ENCODE peak calls at places on chromosomes 11 and 22, in ten cellular contexts. B, V, H, Q, F, X, D, N, J and M are unnamed samples.

GRCh38 chr11:2449548-2450320 is 4.9 kb downstream of the KCNQ1 start:
- DNase-seq in Q (no peak), B (no peak), J (peak; percentile 12), N (no peak), H (no peak), V (no peak), F (no peak), D (no peak), X (no peak), M (no peak)

GRCh38 chr11:118572075-118572913 is at the start of gene ARCN1:
- DNase-seq in F (no peak), B (peak; percentile 40), H (peak; percentile 72), D (peak; percentile 64), Q (peak; percentile 41), X (peak; percentile 71), J (peak; percentile 91), N (peak; percentile 75), V (peak; percentile 76), M (peak; percentile 82)

GRCh38 chr11:61926235-61926634 is 8.9 kb upstream of the RAB3IL1 start:
- DNase-seq in V (no peak), J (no peak), H (no peak), D (no peak), Q (no peak), F (no peak), X (no peak), N (no peak), B (no peak), M (no peak)

GRCh38 chr22:42500164-42500835 is 19.3 kb downstream of the RRP7A start:
- DNase-seq in V (peak; percentile 86), J (peak; percentile 93), B (peak; percentile 76), F (no peak), X (no peak), Q (peak; percentile 52), D (peak; percentile 64), H (peak; percentile 45), N (peak; percentile 63), M (peak; percentile 92)

GRCh38 chr22:39894554-39895092 is 1.1 kb upstream of the ENTHD1 start:
- DNase-seq in X (no peak), D (no peak), B (no peak), J (no peak), N (no peak), Q (no peak), H (no peak), V (no peak), F (no peak), M (no peak)

GRCh38 chr11:25535462-25535861 is 796.5 kb upstream of the ANO3 start:
- DNase-seq in V (no peak), J (no peak), F (no peak), H (no peak), D (no peak), B (no peak), Q (no peak), N (peak; percentile 7), X (no peak), M (no peak)

GRCh38 chr11:86942212-86942611 is 13.0 kb downstream of the FZD4 start:
- DNase-seq in Q (no peak), F (no peak), V (no peak), D (no peak), B (no peak), X (no peak), N (no peak), J (no peak), H (no peak), M (no peak)

GRCh38 chr11:78860720-78861422 is 286.2 kb upstream of the NARS2 start:
- DNase-seq in N (no peak), J (no peak), H (peak; percentile 58), Q (no peak), V (no peak), F (no peak), B (no peak), D (no peak), X (peak; percentile 1), M (no peak)

GRCh38 chr11:119470316-119471266 is 47.6 kb upstream of the THY1 start:
- DNase-seq in F (no peak), D (no peak), B (no peak), N (peak; percentile 97), X (no peak), Q (no peak), V (no peak), H (no peak), J (no peak), M (no peak)

GRCh38 chr11:75351541-75352416 is at the start of gene ARRB1:
- DNase-seq in V (peak; percentile 35), D (peak; percentile 36), X (peak; percentile 92), H (peak; percentile 64), Q (no peak), B (peak; percentile 32), J (peak; percentile 78), F (no peak), N (peak; percentile 61), M (peak; percentile 81)

GRCh38 chr11:94794287-94795168 is 26.4 kb downstream of the AMOTL1 start:
- DNase-seq in V (no peak), N (peak; percentile 99), D (no peak), J (peak; percentile 88), Q (no peak), X (peak; percentile 79), B (no peak), H (no peak), F (no peak), M (no peak)

GRCh38 chr11:86508604-86509471 is 134.2 kb downstream of the CCDC81 start:
- DNase-seq in V (no peak), J (no peak), B (no peak), Q (no peak), X (no peak), F (no peak), H (no peak), N (peak; percentile 50), D (no peak), M (no peak)

GRCh38 chr11:119352857-119353260 is 6.4 kb upstream of the MFRP start:
- DNase-seq in X (no peak), V (no peak), B (no peak), F (peak; percentile 64), N (peak; percentile 14), J (peak; percentile 34), D (no peak), H (no peak), Q (no peak), M (no peak)

GRCh38 chr11:27696961-27697360 is 3.3 kb downstream of the BDNF start:
- DNase-seq in F (no peak), D (no peak), Q (no peak), B (no peak), V (no peak), N (peak; percentile 72), J (no peak), H (no peak), X (no peak), M (no peak)

GRCh38 chr11:13222285-13222684 is 55.3 kb upstream of the BMAL1 start:
- DNase-seq in J (no peak), Q (no peak), V (no peak), N (peak; percentile 52), F (no peak), X (no peak), D (no peak), B (no peak), H (no peak), M (no peak)

GRCh38 chr11:71446942-71447688 is 1.1 kb downstream of the DHCR7 start:
- DNase-seq in J (no peak), B (no peak), V (no peak), Q (no peak), D (no peak), F (no peak), X (peak; percentile 44), N (peak; percentile 69), H (no peak), M (peak; percentile 28)

GRCh38 chr22:49390954-49391353 is 436.7 kb downstream of the BRD1 start:
- DNase-seq in F (no peak), V (no peak), B (no peak), Q (no peak), J (no peak), D (no peak), H (no peak), N (no peak), X (no peak), M (no peak)

GRCh38 chr22:19407649-19408606 is 23.6 kb downstream of the HIRA start:
- DNase-seq in B (no peak), X (no peak), Q (no peak), V (no peak), N (peak; percentile 17), H (no peak), D (no peak), F (no peak), J (no peak), M (no peak)

GRCh38 chr11:122984186-122985011 is 2.8 kb upstream of the BSX start:
- DNase-seq in N (no peak), V (no peak), J (no peak), B (no peak), F (no peak), D (no peak), Q (no peak), H (peak; percentile 35), X (peak; percentile 3), M (no peak)

GRCh38 chr11:66116576-66117361 is 46.7 kb downstream of the PACS1 start:
- DNase-seq in J (no peak), X (no peak), N (no peak), H (no peak), D (no peak), F (no peak), Q (no peak), B (no peak), V (no peak), M (no peak)

GRCh38 chr11:122923302-122923701 is 40.7 kb downstream of the JHY start:
- DNase-seq in V (no peak), J (no peak), B (no peak), N (no peak), Q (no peak), X (no peak), H (no peak), F (no peak), D (no peak), M (no peak)

GRCh38 chr11:10309163-10310093 is 4.6 kb downstream of the ADM start:
- DNase-seq in F (no peak), J (peak; percentile 89), V (peak; percentile 49), X (no peak), H (no peak), Q (no peak), D (no peak), B (no peak), N (peak; percentile 68), M (peak; percentile 76)

GRCh38 chr11:72321381-72321996 is 77.5 kb upstream of the PHOX2A start:
- DNase-seq in Q (no peak), N (peak; percentile 71), H (no peak), B (no peak), D (no peak), X (no peak), J (no peak), V (no peak), F (no peak), M (no peak)

GRCh38 chr11:88103337-88104206 is 71.7 kb downstream of the RAB38 start:
- DNase-seq in X (peak; percentile 88), Q (no peak), B (peak; percentile 70), N (peak; percentile 67), V (no peak), J (no peak), H (peak; percentile 67), D (no peak), F (no peak), M (peak; percentile 14)

GRCh38 chr11:78039391-78039918 is 16.4 kb upstream of the KCTD14 start:
- DNase-seq in X (no peak), H (no peak), J (no peak), D (no peak), N (no peak), V (no peak), F (no peak), Q (no peak), B (no peak), M (no peak)

GRCh38 chr22:32698926-32699619 is 102.4 kb upstream of the TIMP3 start:
- DNase-seq in Q (no peak), H (no peak), V (no peak), D (no peak), F (no peak), N (no peak), B (no peak), X (no peak), J (peak; percentile 83), M (peak; percentile 10)

GRCh38 chr22:29149841-29150555 is 55.7 kb upstream of the EMID1 start:
- DNase-seq in H (no peak), Q (no peak), J (peak; percentile 64), X (no peak), B (no peak), V (peak; percentile 74), F (no peak), N (no peak), D (no peak), M (no peak)

GRCh38 chr22:26669060-26669481 is 11.7 kb downstream of the MIAT start:
- DNase-seq in Q (no peak), B (peak; percentile 45), F (no peak), H (peak; percentile 73), N (no peak), J (no peak), V (no peak), D (no peak), X (peak; percentile 68), M (peak; percentile 24)